ENCODE peak calls at places on chromosome 18, in eight cellular contexts. One of them, this sample, is unnamed.

GRCh38 chr18:27769152-27769551 is 407.8 kb downstream of the CDH2 start:
- DNase-seq in colonic mucosa: no peak
- DNase-seq in NT2/D1: no peak
- DNase-seq in stomach: no peak
- DNase-seq in neural progenitor cell: no peak
- DNase-seq in AG04450: no peak
- DNase-seq in tibial artery: no peak
- DNase-seq in heart left ventricle: no peak
- DNase-seq in this sample: no peak

GRCh38 chr18:24051256-24051947 is 36.8 kb downstream of the TTC39C start:
- DNase-seq in heart left ventricle: no peak
- DNase-seq in neural progenitor cell: no peak
- DNase-seq in tibial artery: no peak
- DNase-seq in colonic mucosa: no peak
- DNase-seq in AG04450: no peak
- DNase-seq in NT2/D1: no peak
- DNase-seq in stomach: no peak
- DNase-seq in this sample: no peak

GRCh38 chr18:26685438-26686173 is 137.3 kb upstream of the KCTD1 start:
- DNase-seq in colonic mucosa: no peak
- DNase-seq in AG04450: no peak
- DNase-seq in stomach: no peak
- DNase-seq in tibial artery: no peak
- DNase-seq in neural progenitor cell: peak; percentile 46
- DNase-seq in NT2/D1: no peak
- DNase-seq in heart left ventricle: no peak
- DNase-seq in this sample: peak; percentile 32

GRCh38 chr18:3923750-3924149 is 473.8 kb downstream of the TGIF1 start:
- DNase-seq in heart left ventricle: no peak
- DNase-seq in tibial artery: no peak
- DNase-seq in colonic mucosa: no peak
- DNase-seq in NT2/D1: no peak
- DNase-seq in neural progenitor cell: no peak
- DNase-seq in AG04450: peak; percentile 37
- DNase-seq in stomach: no peak
- DNase-seq in this sample: no peak

GRCh38 chr18:74294526-74294925 is 2.8 kb upstream of the CYB5A start:
- DNase-seq in NT2/D1: no peak
- DNase-seq in neural progenitor cell: no peak
- DNase-seq in heart left ventricle: no peak
- DNase-seq in AG04450: no peak
- DNase-seq in colonic mucosa: no peak
- DNase-seq in tibial artery: no peak
- DNase-seq in stomach: no peak
- DNase-seq in this sample: no peak

GRCh38 chr18:8741524-8741923 is 36.2 kb downstream of the MTCL1 start:
- DNase-seq in stomach: no peak
- DNase-seq in neural progenitor cell: no peak
- DNase-seq in tibial artery: no peak
- DNase-seq in heart left ventricle: no peak
- DNase-seq in colonic mucosa: no peak
- DNase-seq in NT2/D1: no peak
- DNase-seq in AG04450: no peak
- DNase-seq in this sample: no peak

GRCh38 chr18:3151379-3152264 is 68.1 kb downstream of the MYOM1 start:
- DNase-seq in stomach: no peak
- DNase-seq in AG04450: no peak
- DNase-seq in colonic mucosa: no peak
- DNase-seq in neural progenitor cell: peak; percentile 46
- DNase-seq in NT2/D1: no peak
- DNase-seq in heart left ventricle: no peak
- DNase-seq in tibial artery: no peak
- DNase-seq in this sample: no peak

GRCh38 chr18:80159713-80160636 is 50.9 kb downstream of the ADNP2 start:
- DNase-seq in tibial artery: no peak
- DNase-seq in colonic mucosa: no peak
- DNase-seq in AG04450: no peak
- DNase-seq in neural progenitor cell: no peak
- DNase-seq in NT2/D1: no peak
- DNase-seq in stomach: no peak
- DNase-seq in heart left ventricle: no peak
- DNase-seq in this sample: no peak

GRCh38 chr18:50162486-50163304 is 32.3 kb downstream of the MYO5B start:
- DNase-seq in heart left ventricle: no peak
- DNase-seq in NT2/D1: no peak
- DNase-seq in neural progenitor cell: no peak
- DNase-seq in AG04450: no peak
- DNase-seq in tibial artery: no peak
- DNase-seq in stomach: no peak
- DNase-seq in colonic mucosa: no peak
- DNase-seq in this sample: no peak

GRCh38 chr18:63240541-63241316 is 78.8 kb downstream of the BCL2 start:
- DNase-seq in NT2/D1: no peak
- DNase-seq in neural progenitor cell: no peak
- DNase-seq in heart left ventricle: no peak
- DNase-seq in AG04450: no peak
- DNase-seq in tibial artery: no peak
- DNase-seq in colonic mucosa: no peak
- DNase-seq in stomach: no peak
- DNase-seq in this sample: no peak

GRCh38 chr18:9418047-9418690 is 57.1 kb upstream of the RALBP1 start:
- DNase-seq in tibial artery: no peak
- DNase-seq in heart left ventricle: no peak
- DNase-seq in AG04450: no peak
- DNase-seq in colonic mucosa: no peak
- DNase-seq in neural progenitor cell: no peak
- DNase-seq in NT2/D1: no peak
- DNase-seq in stomach: no peak
- DNase-seq in this sample: no peak

GRCh38 chr18:24534737-24535136 is 74.3 kb downstream of the HRH4 start:
- DNase-seq in tibial artery: no peak
- DNase-seq in heart left ventricle: no peak
- DNase-seq in neural progenitor cell: no peak
- DNase-seq in stomach: no peak
- DNase-seq in NT2/D1: no peak
- DNase-seq in colonic mucosa: no peak
- DNase-seq in AG04450: no peak
- DNase-seq in this sample: no peak

GRCh38 chr18:24011095-24011917 is 3.2 kb upstream of the TTC39C start:
- DNase-seq in neural progenitor cell: peak; percentile 15
- DNase-seq in tibial artery: no peak
- DNase-seq in NT2/D1: no peak
- DNase-seq in stomach: no peak
- DNase-seq in colonic mucosa: no peak
- DNase-seq in AG04450: no peak
- DNase-seq in heart left ventricle: no peak
- DNase-seq in this sample: no peak

GRCh38 chr18:54926593-54927297 is 32.5 kb downstream of the CCDC68 start:
- DNase-seq in NT2/D1: no peak
- DNase-seq in heart left ventricle: no peak
- DNase-seq in colonic mucosa: no peak
- DNase-seq in stomach: no peak
- DNase-seq in tibial artery: no peak
- DNase-seq in AG04450: no peak
- DNase-seq in neural progenitor cell: no peak
- DNase-seq in this sample: no peak

GRCh38 chr18:24552218-24552617 is 91.8 kb downstream of the HRH4 start:
- DNase-seq in NT2/D1: no peak
- DNase-seq in heart left ventricle: no peak
- DNase-seq in AG04450: no peak
- DNase-seq in tibial artery: no peak
- DNase-seq in neural progenitor cell: no peak
- DNase-seq in colonic mucosa: no peak
- DNase-seq in stomach: no peak
- DNase-seq in this sample: peak; percentile 24

GRCh38 chr18:58288922-58289797 is 245.1 kb downstream of the NEDD4L start:
- DNase-seq in AG04450: no peak
- DNase-seq in tibial artery: no peak
- DNase-seq in stomach: no peak
- DNase-seq in heart left ventricle: no peak
- DNase-seq in NT2/D1: no peak
- DNase-seq in colonic mucosa: no peak
- DNase-seq in neural progenitor cell: peak; percentile 18
- DNase-seq in this sample: no peak

GRCh38 chr18:9613550-9614400 is 584 bp downstream of the PPP4R1 start:
- DNase-seq in neural progenitor cell: peak; percentile 76
- DNase-seq in stomach: peak; percentile 57
- DNase-seq in heart left ventricle: peak; percentile 73
- DNase-seq in NT2/D1: no peak
- DNase-seq in AG04450: no peak
- DNase-seq in colonic mucosa: peak; percentile 69
- DNase-seq in tibial artery: peak; percentile 75
- DNase-seq in this sample: peak; percentile 60

GRCh38 chr18:12254137-12254819 is at the start of gene CIDEA:
- DNase-seq in colonic mucosa: no peak
- DNase-seq in neural progenitor cell: peak; percentile 86
- DNase-seq in stomach: no peak
- DNase-seq in AG04450: no peak
- DNase-seq in NT2/D1: no peak
- DNase-seq in tibial artery: no peak
- DNase-seq in heart left ventricle: no peak
- DNase-seq in this sample: no peak

GRCh38 chr18:26417190-26417589 is 131.2 kb downstream of the KCTD1 start:
- DNase-seq in heart left ventricle: no peak
- DNase-seq in AG04450: no peak
- DNase-seq in NT2/D1: no peak
- DNase-seq in tibial artery: no peak
- DNase-seq in neural progenitor cell: no peak
- DNase-seq in stomach: no peak
- DNase-seq in colonic mucosa: no peak
- DNase-seq in this sample: no peak

GRCh38 chr18:48711651-48712486 is 173.0 kb downstream of the CTIF start:
- DNase-seq in neural progenitor cell: peak; percentile 62
- DNase-seq in tibial artery: no peak
- DNase-seq in stomach: no peak
- DNase-seq in NT2/D1: peak; percentile 18
- DNase-seq in heart left ventricle: peak; percentile 62
- DNase-seq in AG04450: no peak
- DNase-seq in colonic mucosa: peak; percentile 19
- DNase-seq in this sample: no peak

GRCh38 chr18:68484241-68484640 is 230.7 kb downstream of the TMX3 start:
- DNase-seq in neural progenitor cell: no peak
- DNase-seq in tibial artery: no peak
- DNase-seq in NT2/D1: no peak
- DNase-seq in heart left ventricle: no peak
- DNase-seq in stomach: no peak
- DNase-seq in colonic mucosa: no peak
- DNase-seq in AG04450: no peak
- DNase-seq in this sample: no peak

GRCh38 chr18:6714027-6714426 is 15.5 kb upstream of the ARHGAP28 start:
- DNase-seq in neural progenitor cell: no peak
- DNase-seq in colonic mucosa: no peak
- DNase-seq in heart left ventricle: no peak
- DNase-seq in tibial artery: no peak
- DNase-seq in NT2/D1: no peak
- DNase-seq in stomach: no peak
- DNase-seq in AG04450: no peak
- DNase-seq in this sample: no peak

GRCh38 chr18:2572144-2572682 is 856 bp downstream of the NDC80 start:
- DNase-seq in neural progenitor cell: no peak
- DNase-seq in heart left ventricle: no peak
- DNase-seq in stomach: no peak
- DNase-seq in AG04450: no peak
- DNase-seq in tibial artery: no peak
- DNase-seq in NT2/D1: no peak
- DNase-seq in colonic mucosa: no peak
- DNase-seq in this sample: no peak

GRCh38 chr18:44679912-44680270 is 797 bp upstream of the SETBP1 start:
- DNase-seq in stomach: peak; percentile 58
- DNase-seq in AG04450: no peak
- DNase-seq in tibial artery: peak; percentile 80
- DNase-seq in neural progenitor cell: peak; percentile 81
- DNase-seq in colonic mucosa: peak; percentile 66
- DNase-seq in NT2/D1: no peak
- DNase-seq in heart left ventricle: peak; percentile 62
- DNase-seq in this sample: no peak
- H3K4me3 ChIP-seq in stomach: peak overlapping the region; percentile 86
- H3K4me3 ChIP-seq in AG04450: peak overlapping the region; percentile 66
- H3K4me3 ChIP-seq in tibial artery: peak overlapping the region; percentile 72
- H3K4me3 ChIP-seq in neural progenitor cell: peak overlapping the region; percentile 96
- H3K4me3 ChIP-seq in colonic mucosa: peak overlapping the region; percentile 73
- H3K4me3 ChIP-seq in NT2/D1: peak overlapping the region; percentile 51
- H3K4me3 ChIP-seq in heart left ventricle: peak overlapping the region; percentile 83
- H3K4me3 ChIP-seq in this sample: peak overlapping the region; percentile 79

GRCh38 chr18:56162316-56162715 is 476.1 kb downstream of the TXNL1 start:
- DNase-seq in colonic mucosa: no peak
- DNase-seq in stomach: no peak
- DNase-seq in AG04450: no peak
- DNase-seq in neural progenitor cell: no peak
- DNase-seq in tibial artery: no peak
- DNase-seq in NT2/D1: no peak
- DNase-seq in heart left ventricle: no peak
- DNase-seq in this sample: no peak
- H3K9me3 ChIP-seq in colonic mucosa: no peaks in the 10 kb centered on the region
- H3K9me3 ChIP-seq in stomach: no peaks in the 10 kb centered on the region
- H3K9me3 ChIP-seq in AG04450: no peaks in the 10 kb centered on the region
- H3K9me3 ChIP-seq in neural progenitor cell: no peaks in the 10 kb centered on the region
- H3K9me3 ChIP-seq in tibial artery: no peaks in the 10 kb centered on the region
- H3K9me3 ChIP-seq in NT2/D1: no peaks in the 10 kb centered on the region
- H3K9me3 ChIP-seq in heart left ventricle: no peaks in the 10 kb centered on the region
- H3K9me3 ChIP-seq in this sample: no peaks in the 10 kb centered on the region

DNA sequence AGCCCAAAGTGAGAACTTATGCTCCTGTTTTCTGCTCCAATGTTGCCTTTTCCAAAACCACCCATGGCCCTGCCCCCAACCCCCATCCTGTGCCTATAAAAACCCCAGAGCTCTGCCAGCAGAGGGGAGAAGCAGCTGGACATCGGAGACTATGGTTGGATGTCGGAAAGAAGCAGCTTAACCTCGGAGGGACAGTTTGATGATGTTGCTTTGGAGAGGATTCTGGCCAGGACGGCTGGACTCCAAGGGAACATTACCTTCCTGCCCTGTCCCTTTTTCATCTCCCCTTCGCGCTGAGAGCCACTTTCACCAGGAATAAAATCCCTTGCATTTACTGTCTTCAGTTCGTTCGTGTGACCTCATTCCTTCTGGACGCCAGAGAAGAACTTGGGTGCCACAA is 158.4 kb downstream of the PTPRM start:
- DNase-seq in AG04450: no peak
- DNase-seq in stomach: no peak
- DNase-seq in tibial artery: no peak
- DNase-seq in colonic mucosa: no peak
- DNase-seq in neural progenitor cell: no peak
- DNase-seq in NT2/D1: no peak
- DNase-seq in heart left ventricle: no peak
- DNase-seq in this sample: no peak
- H3K4me3 ChIP-seq in AG04450: no peak overlapping the region
- H3K4me3 ChIP-seq in stomach: no peak overlapping the region
- H3K4me3 ChIP-seq in tibial artery: no peak overlapping the region
- H3K4me3 ChIP-seq in colonic mucosa: no peak overlapping the region
- H3K4me3 ChIP-seq in neural progenitor cell: no peak overlapping the region
- H3K4me3 ChIP-seq in NT2/D1: no peak overlapping the region
- H3K4me3 ChIP-seq in heart left ventricle: no peak overlapping the region
- H3K4me3 ChIP-seq in this sample: no peak overlapping the region

DNA sequence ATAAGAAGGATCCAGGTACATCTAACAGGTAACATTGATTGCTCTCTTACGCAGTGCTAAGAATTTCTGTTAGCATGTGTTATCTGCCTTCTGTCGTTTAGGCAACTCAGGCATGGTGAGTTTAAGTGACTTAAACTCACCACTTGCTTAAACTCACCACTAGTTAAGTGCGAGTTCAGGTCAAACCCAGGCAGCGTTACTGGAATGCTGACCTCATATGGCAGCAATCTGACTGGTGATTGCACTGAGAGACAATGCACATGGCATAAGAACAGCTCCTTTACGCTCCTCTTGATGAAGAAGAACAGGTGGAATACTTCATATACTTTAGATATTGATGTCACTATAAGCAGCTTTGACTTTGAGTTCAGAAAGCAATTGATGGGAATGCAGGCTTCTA is 954.1 kb downstream of the SOCS6 start:
- DNase-seq in AG04450: no peak
- DNase-seq in colonic mucosa: no peak
- DNase-seq in heart left ventricle: no peak
- DNase-seq in stomach: no peak
- DNase-seq in NT2/D1: no peak
- DNase-seq in neural progenitor cell: peak; percentile 13
- DNase-seq in tibial artery: no peak
- DNase-seq in this sample: no peak
- H3K9me3 ChIP-seq in AG04450: no peaks in the 10 kb centered on the region
- H3K9me3 ChIP-seq in colonic mucosa: no peaks in the 10 kb centered on the region
- H3K9me3 ChIP-seq in heart left ventricle: no peaks in the 10 kb centered on the region
- H3K9me3 ChIP-seq in stomach: no peaks in the 10 kb centered on the region
- H3K9me3 ChIP-seq in NT2/D1: no peaks in the 10 kb centered on the region
- H3K9me3 ChIP-seq in neural progenitor cell: no peaks in the 10 kb centered on the region
- H3K9me3 ChIP-seq in tibial artery: no peaks in the 10 kb centered on the region
- H3K9me3 ChIP-seq in this sample: no peaks in the 10 kb centered on the region